ENCODE peak calls at places on chromosomes 2 and 18, in six cellular contexts. W, F, M, P, O and K are unnamed samples.

GRCh38 chr18:51890762-51891161 is 449.2 kb upstream of the DCC start:
- DNase-seq in W (no peak), F (no peak), M (no peak), P (peak; percentile 87), O (no peak), K (no peak)

GRCh38 chr2:28676153-28676835 is 75.3 kb upstream of the PPP1CB start:
- DNase-seq in W (no peak), F (no peak), M (no peak), P (no peak), O (no peak), K (no peak)

GRCh38 chr2:33598472-33599174 is 476 bp downstream of the FAM98A start:
- DNase-seq in W (no peak), F (peak; percentile 25), M (no peak), P (peak; percentile 54), O (no peak), K (peak; percentile 32)

GRCh38 chr2:157497603-157498314 is 53.9 kb upstream of the CYTIP start:
- DNase-seq in W (peak; percentile 43), F (no peak), M (no peak), P (peak; percentile 54), O (no peak), K (peak; percentile 52)

GRCh38 chr18:35495821-35496368 is 1.9 kb downstream of the INO80C start:
- DNase-seq in W (no peak), F (no peak), M (no peak), P (no peak), O (no peak), K (no peak)

GRCh38 chr2:165018207-165018606 is 62.9 kb upstream of the SLC38A11 start:
- DNase-seq in W (no peak), F (no peak), M (no peak), P (no peak), O (no peak), K (peak; percentile 56)

GRCh38 chr2:139177041-139177440 is 396.9 kb upstream of the NXPH2 start:
- DNase-seq in W (no peak), F (no peak), M (no peak), P (no peak), O (no peak), K (no peak)

GRCh38 chr2:65661980-65662653 is 229.7 kb upstream of the SPRED2 start:
- DNase-seq in W (no peak), F (peak; percentile 19), M (no peak), P (peak; percentile 14), O (peak; percentile 70), K (no peak)

GRCh38 chr18:50372743-50373142 is 2.1 kb upstream of the SKA1 start:
- DNase-seq in W (no peak), F (no peak), M (no peak), P (no peak), O (no peak), K (no peak)